ENCODE peak calls at places on chromosome 5, in nine cellular contexts. Q is activated CD8-positive, alpha-beta memory T cell treated with anti-CD3 and anti-CD28 coated beads for 48 hours; C is body of pancreas; T is NCI-H345; S is LHCN-M2; A is IMR-90; O is stimulated activated CD8-positive, alpha-beta memory T cell treated with anti-CD3 and anti-CD28 coated beads, Interleukin-4, amount 100 ng/mL, for 1 hour; K is AG20443; V is activated gamma-delta T cell. R is an unnamed sample.

GRCh38 chr5:65076251-65076869 is 307.6 kb downstream of the CWC27 start:
- DNase-seq in Q (no peak), C (peak; percentile 66), T (no peak), S (peak; percentile 61), A (peak; percentile 54), O (peak; percentile 3), K (peak; percentile 40), V (no peak), R (no peak)

GRCh38 chr5:78360674-78361225 is 333 bp downstream of the SCAMP1 start:
- DNase-seq in Q (peak; percentile 9), C (peak; percentile 71), T (peak; percentile 53), S (no peak), A (no peak), O (peak; percentile 55), K (peak; percentile 53), V (peak; percentile 83), R (peak; percentile 3)

GRCh38 chr5:6365977-6366590 is 12.3 kb downstream of the MED10 start:
- DNase-seq in Q (no peak), C (no peak), T (peak; percentile 66), S (no peak), A (no peak), O (no peak), K (no peak), V (no peak), R (peak; percentile 18)

GRCh38 chr5:139901251-139901575 is 105.6 kb downstream of the PSD2 start:
- DNase-seq in Q (no peak), C (no peak), T (no peak), S (no peak), A (no peak), O (no peak), K (no peak), V (no peak), R (no peak)

GRCh38 chr5:179536676-179537075 is 13.7 kb upstream of the RUFY1 start:
- DNase-seq in Q (no peak), C (no peak), T (no peak), S (no peak), A (no peak), O (no peak), K (no peak), V (no peak), R (no peak)

GRCh38 chr5:67659288-67659687 is 462.7 kb upstream of the CD180 start:
- DNase-seq in Q (no peak), C (no peak), T (no peak), S (no peak), A (no peak), O (no peak), K (no peak), V (no peak), R (no peak)

GRCh38 chr5:58462154-58462553 is 2.3 kb upstream of the PLK2 start:
- DNase-seq in Q (no peak), C (peak; percentile 22), T (peak; percentile 23), S (peak; percentile 50), A (no peak), O (no peak), K (no peak), V (no peak), R (no peak)

GRCh38 chr5:134600600-134600999 is 32.0 kb downstream of the SAR1B start:
- DNase-seq in Q (no peak), C (no peak), T (no peak), S (peak; percentile 37), A (peak; percentile 86), O (no peak), K (no peak), V (no peak), R (peak; percentile 31)

GRCh38 chr5:181107699-181108098 is 23.3 kb downstream of the OR2V1 start:
- DNase-seq in Q (no peak), C (no peak), T (no peak), S (no peak), A (no peak), O (no peak), K (no peak), V (no peak), R (no peak)

GRCh38 chr5:78920604-78921003 is 64.5 kb downstream of the ARSB start:
- DNase-seq in Q (no peak), C (peak; percentile 15), T (peak; percentile 9), S (peak; percentile 31), A (peak; percentile 71), O (no peak), K (peak; percentile 44), V (no peak), R (peak; percentile 41)

GRCh38 chr5:173320259-173320658 is 8.0 kb downstream of the STC2 start:
- DNase-seq in Q (no peak), C (peak; percentile 64), T (no peak), S (peak; percentile 35), A (no peak), O (no peak), K (no peak), V (no peak), R (peak; percentile 35)

GRCh38 chr5:50744761-50745160 is 78.3 kb downstream of the PARP8 start:
- DNase-seq in Q (no peak), C (no peak), T (no peak), S (peak; percentile 54), A (peak; percentile 74), O (no peak), K (peak; percentile 10), V (no peak), R (peak; percentile 32)